ENCODE peak calls at places on chromosomes 1 and 21, in ten cellular contexts. T is colonic mucosa, U is HFF-Myc, Z is IMR-90, H is uterus, Q is tibial artery, D is psoas muscle, N is BE2C, I is stomach, K is aorta. B is an unnamed sample.

GRCh38 chr1:93238425-93238824 is 57.9 kb downstream of the CCDC18 start:
- DNase-seq in U (no peak), N (no peak), T (no peak), H (no peak), D (no peak), K (no peak), Z (no peak), I (no peak), Q (no peak), B (no peak)

GRCh38 chr1:195472298-195472697 is 1135.9 kb downstream of the KCNT2 start:
- DNase-seq in Z (no peak), K (no peak), T (no peak), D (no peak), H (no peak), U (no peak), I (no peak), Q (no peak), N (no peak), B (no peak)

GRCh38 chr1:147719029-147719703 is 41.2 kb downstream of the GJA5 start:
- DNase-seq in N (no peak), K (no peak), Q (no peak), I (no peak), H (no peak), D (no peak), Z (no peak), T (no peak), U (no peak), B (no peak)

GRCh38 chr1:25478633-25479032 is 47.9 kb downstream of the MACO1 start:
- DNase-seq in D (no peak), I (no peak), T (no peak), U (no peak), H (no peak), N (no peak), Z (no peak), K (no peak), Q (no peak), B (no peak)

GRCh38 chr1:21872445-21873079 is 60.5 kb downstream of the LDLRAD2 start:
- DNase-seq in I (no peak), H (no peak), N (no peak), Z (no peak), T (no peak), U (no peak), D (peak), Q (no peak), K (no peak), B (no peak)

GRCh38 chr1:43973981-43974442 is 748 bp upstream of the ATP6V0B start:
- DNase-seq in K (no peak), N (no peak), D (no peak), T (no peak), I (no peak), Z (no peak), U (no peak), Q (no peak), H (no peak), B (no peak)

GRCh38 chr1:85406887-85407593 is 57.9 kb downstream of the DDAH1 start:
- DNase-seq in I (peak), Q (peak), H (peak), D (no peak), T (peak), Z (peak), N (no peak), K (peak), U (peak), B (peak)

GRCh38 chr1:196393742-196394141 is 214.5 kb downstream of the KCNT2 start:
- DNase-seq in K (peak), Z (peak), I (no peak), U (no peak), T (no peak), H (no peak), N (no peak), D (no peak), Q (peak), B (peak)

GRCh38 chr1:19495816-19496528 is 10.6 kb upstream of the CAPZB start:
- DNase-seq in K (no peak), N (no peak), T (no peak), H (no peak), D (no peak), I (no peak), Z (peak), Q (no peak), U (no peak), B (no peak)

GRCh38 chr1:225880210-225880584 is 2.0 kb downstream of the TMEM63A start:
- DNase-seq in H (no peak), K (peak), Z (no peak), T (no peak), U (no peak), D (no peak), I (no peak), N (no peak), Q (no peak), B (no peak)

GRCh38 chr1:24484208-24484607 is 18.4 kb upstream of the RCAN3 start:
- DNase-seq in I (no peak), D (no peak), K (no peak), T (no peak), Z (no peak), U (no peak), Q (no peak), H (no peak), N (no peak), B (no peak)

GRCh38 chr1:9201421-9202239 is 32.9 kb upstream of the H6PD start:
- DNase-seq in Z (peak), Q (peak), T (no peak), U (no peak), I (no peak), H (peak), D (no peak), K (no peak), N (no peak), B (peak)

GRCh38 chr1:159089184-159089791 is 12.7 kb upstream of the AIM2 start:
- DNase-seq in K (no peak), I (no peak), T (no peak), N (no peak), Q (no peak), Z (no peak), H (no peak), U (no peak), D (no peak), B (no peak)

GRCh38 chr1:9059944-9060744 is 9.3 kb downstream of the SLC2A5 start:
- DNase-seq in Q (no peak), N (no peak), U (no peak), H (no peak), Z (no peak), T (no peak), I (no peak), D (no peak), K (no peak), B (no peak)

GRCh38 chr1:78743626-78744025 is 94.0 kb downstream of the IFI44 start:
- DNase-seq in I (no peak), N (no peak), Q (no peak), D (no peak), T (no peak), K (no peak), U (peak), H (no peak), Z (peak), B (no peak)

GRCh38 chr1:213523781-213524398 is 463.9 kb upstream of the PROX1 start:
- DNase-seq in T (no peak), H (no peak), Z (no peak), Q (no peak), U (no peak), N (no peak), I (no peak), K (no peak), D (no peak), B (no peak)

GRCh38 chr1:234231061-234231892 is 142.0 kb upstream of the COA6 start:
- DNase-seq in T (no peak), D (no peak), Z (no peak), K (no peak), U (no peak), H (no peak), N (no peak), Q (no peak), I (no peak), B (no peak)

GRCh38 chr1:151237678-151238466 is 16.7 kb upstream of the PSMD4 start:
- DNase-seq in I (no peak), H (no peak), N (no peak), T (no peak), K (no peak), D (no peak), Q (no peak), U (no peak), Z (no peak), B (no peak)

GRCh38 chr1:38953433-38953860 is 11.8 kb upstream of the RHBDL2 start:
- DNase-seq in N (no peak), T (no peak), U (no peak), I (no peak), Z (no peak), D (no peak), H (no peak), Q (no peak), K (no peak), B (no peak)

GRCh38 chr1:112722601-112723510 is 7.7 kb upstream of the PPM1J start:
- DNase-seq in H (peak), N (no peak), K (no peak), T (no peak), Z (peak), U (no peak), Q (no peak), I (no peak), D (no peak), B (no peak)

GRCh38 chr1:26417111-26417510 is 6.5 kb downstream of the LIN28A start:
- DNase-seq in Q (peak), K (peak), T (peak), D (peak), N (peak), Z (peak), H (peak), I (peak), U (peak), B (no peak)

GRCh38 chr1:226223157-226223785 is at the start of gene MIXL1:
- DNase-seq in K (no peak), I (no peak), H (no peak), T (no peak), Z (no peak), D (no peak), N (peak), Q (no peak), U (no peak), B (no peak)

GRCh38 chr1:92210701-92211100 is 7.0 kb upstream of the C1orf146 start:
- DNase-seq in U (no peak), D (no peak), H (no peak), T (no peak), K (no peak), Q (no peak), Z (peak), N (no peak), I (no peak), B (no peak)

GRCh38 chr1:61472876-61473275 is 252.1 kb downstream of the TM2D1 start:
- DNase-seq in D (no peak), Z (no peak), Q (no peak), I (no peak), T (no peak), K (no peak), U (no peak), N (no peak), H (no peak), B (no peak)

GRCh38 chr1:119731060-119731459 is 19.3 kb downstream of the PHGDH start:
- DNase-seq in N (no peak), Z (no peak), Q (no peak), I (no peak), T (no peak), U (no peak), K (no peak), D (no peak), H (no peak), B (no peak)

GRCh38 chr1:96145486-96145885 is 576.1 kb upstream of the PTBP2 start:
- DNase-seq in K (no peak), Q (no peak), I (no peak), H (no peak), T (no peak), Z (no peak), U (no peak), D (no peak), N (no peak), B (no peak)

GRCh38 chr1:46070164-46070814 is 62.1 kb downstream of the PIK3R3 start:
- DNase-seq in U (no peak), I (no peak), N (no peak), T (no peak), Q (no peak), D (no peak), K (no peak), H (no peak), Z (no peak), B (no peak)

GRCh38 chr1:5373281-5373680 is 618.9 kb downstream of the NPHP4 start:
- DNase-seq in Z (no peak), D (no peak), U (no peak), N (no peak), K (no peak), T (no peak), I (peak), H (no peak), Q (no peak), B (peak)

GRCh38 chr1:96581786-96582185 is 139.8 kb upstream of the PTBP2 start:
- DNase-seq in I (no peak), U (no peak), H (no peak), D (no peak), Z (no peak), K (no peak), N (no peak), Q (no peak), T (no peak), B (no peak)

GRCh38 chr1:76944942-76945341 is 77.7 kb downstream of the ST6GALNAC5 start:
- DNase-seq in H (no peak), I (no peak), N (no peak), Q (no peak), U (no peak), K (no peak), D (no peak), Z (no peak), T (no peak), B (no peak)

GRCh38 chr1:154179951-154180687 is 11.8 kb downstream of the TPM3 start:
- DNase-seq in H (no peak), K (no peak), D (no peak), Z (no peak), N (no peak), U (no peak), I (no peak), Q (peak), T (peak), B (no peak)

GRCh38 chr1:40004857-40005256 is 35.7 kb upstream of the CAP1 start:
- DNase-seq in U (no peak), H (no peak), I (no peak), T (no peak), D (no peak), N (peak), K (no peak), Z (no peak), Q (no peak), B (no peak)

GRCh38 chr1:72433591-72433990 is 151.3 kb upstream of the NEGR1 start:
- DNase-seq in N (no peak), T (no peak), I (no peak), Q (no peak), Z (no peak), U (no peak), D (no peak), K (no peak), H (no peak), B (no peak)

GRCh38 chr1:19375621-19376020 is 63.5 kb downstream of the SLC66A1 start:
- DNase-seq in D (no peak), U (no peak), N (no peak), T (no peak), Q (no peak), K (no peak), Z (no peak), I (no peak), H (no peak), B (no peak)

GRCh38 chr1:18137759-18138345 is 30.3 kb downstream of the IGSF21 start:
- DNase-seq in U (no peak), N (peak), Q (no peak), D (no peak), K (no peak), H (no peak), Z (no peak), T (no peak), I (no peak), B (no peak)

GRCh38 chr1:41683681-41684500 is 199.4 kb upstream of the EDN2 start:
- DNase-seq in N (no peak), D (no peak), Z (peak), I (no peak), K (no peak), Q (no peak), U (no peak), T (peak), H (no peak), B (no peak)

GRCh38 chr21:36104306-36105300 is 30.3 kb upstream of the CBR3 start:
- DNase-seq in T (peak), N (peak), D (peak), H (peak), U (no peak), Z (peak), I (peak), K (no peak), Q (peak), B (no peak)
- H3K4me3 ChIP-seq in T (no peak), N (no peak), D (peak), H (no peak), U (no peak), Z (no peak), I (no peak), K (no peak), Q (no peak), B (no peak)

GRCh38 chr21:40634141-40634540 is 212.8 kb downstream of the DSCAM start:
- DNase-seq in U (no peak), I (no peak), K (no peak), Q (no peak), Z (no peak), N (no peak), D (no peak), T (no peak), H (no peak), B (no peak)
- H3K4me3 ChIP-seq in U (no peak), I (no peak), K (no peak), Q (no peak), Z (no peak), N (no peak), D (no peak), T (no peak), H (no peak), B (no peak)

GRCh38 chr1:30323352-30323751 is 400.0 kb downstream of the MATN1 start:
- DNase-seq in K (no peak), H (no peak), N (no peak), Q (no peak), T (no peak), Z (no peak), I (peak), D (no peak), U (no peak), B (no peak)

GRCh38 chr1:30325999-30326398 is 397.4 kb downstream of the MATN1 start:
- DNase-seq in D (no peak), T (no peak), U (no peak), I (peak), Q (no peak), H (no peak), Z (no peak), K (no peak), N (no peak), B (no peak)

GRCh38 chr1:30323841-30324240 is 399.5 kb downstream of the MATN1 start:
- DNase-seq in U (no peak), Q (no peak), T (no peak), K (no peak), H (no peak), Z (no peak), N (peak), D (no peak), I (peak), B (no peak)

GRCh38 chr1:30325085-30325935 is 398.1 kb downstream of the MATN1 start:
- DNase-seq in I (peak), U (no peak), N (no peak), Z (no peak), D (no peak), Q (no peak), H (no peak), K (no peak), T (no peak), B (no peak)

GRCh38 chr1:30324251-30325084 is 398.9 kb downstream of the MATN1 start:
- DNase-seq in I (peak), H (no peak), Z (no peak), K (no peak), N (no peak), Q (no peak), U (no peak), T (no peak), D (no peak), B (no peak)
- H3K4me3 ChIP-seq in I (no peak), H (no peak), Z (no peak), K (no peak), N (no peak), Q (no peak), U (no peak), T (no peak), D (no peak), B (no peak)

GRCh38 chr21:32359719-32360260 is 33.0 kb downstream of the URB1 start:
- DNase-seq in H (no peak), N (no peak), Q (no peak), T (no peak), K (no peak), D (no peak), I (no peak), U (no peak), Z (no peak), B (no peak)

GRCh38 chr21:32360401-32360981 is 32.3 kb downstream of the URB1 start:
- DNase-seq in D (no peak), T (no peak), I (no peak), H (no peak), N (no peak), Z (no peak), K (no peak), Q (no peak), U (no peak), B (no peak)

GRCh38 chr21:32352556-32352955 is 40.3 kb downstream of the URB1 start:
- DNase-seq in K (no peak), I (no peak), T (no peak), H (no peak), N (peak), Z (no peak), U (no peak), D (no peak), Q (no peak), B (no peak)

GRCh38 chr21:32353002-32353711 is 39.7 kb downstream of the URB1 start:
- DNase-seq in N (no peak), T (no peak), K (no peak), Q (no peak), U (no peak), D (no peak), I (no peak), H (no peak), Z (no peak), B (no peak)

DNA sequence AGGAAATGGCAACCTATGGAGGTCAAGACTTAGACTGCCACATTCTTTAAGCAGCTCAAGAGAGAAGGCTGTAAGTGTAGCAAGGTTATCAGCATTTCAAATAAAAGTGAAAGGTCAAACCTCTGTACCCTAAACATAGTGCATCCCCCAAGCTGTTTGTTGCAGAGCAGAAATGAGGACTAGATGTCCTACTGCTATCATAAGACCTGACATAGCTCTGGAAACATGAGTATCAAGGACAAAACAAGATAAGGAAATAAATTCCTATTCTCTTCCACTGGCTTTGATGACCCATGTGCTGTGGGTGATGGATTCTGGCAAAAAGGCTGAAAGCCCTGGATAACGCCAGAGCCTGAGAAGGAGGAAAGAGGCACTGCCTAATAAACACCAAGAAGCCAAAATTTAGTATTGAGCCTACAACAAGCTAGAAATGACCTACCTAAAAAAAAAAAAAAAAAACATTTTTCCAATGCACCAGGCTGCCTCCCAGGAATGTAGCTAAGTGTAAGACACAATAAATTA is 35.9 kb downstream of the URB1 start:
- DNase-seq in N (no peak), I (no peak), T (no peak), H (no peak), D (no peak), U (no peak), Q (no peak), Z (no peak), K (no peak), B (no peak)
- H3K4me3 ChIP-seq in N (no peak), I (no peak), T (no peak), H (no peak), D (no peak), U (no peak), Q (no peak), Z (no peak), K (no peak), B (no peak)

DNA sequence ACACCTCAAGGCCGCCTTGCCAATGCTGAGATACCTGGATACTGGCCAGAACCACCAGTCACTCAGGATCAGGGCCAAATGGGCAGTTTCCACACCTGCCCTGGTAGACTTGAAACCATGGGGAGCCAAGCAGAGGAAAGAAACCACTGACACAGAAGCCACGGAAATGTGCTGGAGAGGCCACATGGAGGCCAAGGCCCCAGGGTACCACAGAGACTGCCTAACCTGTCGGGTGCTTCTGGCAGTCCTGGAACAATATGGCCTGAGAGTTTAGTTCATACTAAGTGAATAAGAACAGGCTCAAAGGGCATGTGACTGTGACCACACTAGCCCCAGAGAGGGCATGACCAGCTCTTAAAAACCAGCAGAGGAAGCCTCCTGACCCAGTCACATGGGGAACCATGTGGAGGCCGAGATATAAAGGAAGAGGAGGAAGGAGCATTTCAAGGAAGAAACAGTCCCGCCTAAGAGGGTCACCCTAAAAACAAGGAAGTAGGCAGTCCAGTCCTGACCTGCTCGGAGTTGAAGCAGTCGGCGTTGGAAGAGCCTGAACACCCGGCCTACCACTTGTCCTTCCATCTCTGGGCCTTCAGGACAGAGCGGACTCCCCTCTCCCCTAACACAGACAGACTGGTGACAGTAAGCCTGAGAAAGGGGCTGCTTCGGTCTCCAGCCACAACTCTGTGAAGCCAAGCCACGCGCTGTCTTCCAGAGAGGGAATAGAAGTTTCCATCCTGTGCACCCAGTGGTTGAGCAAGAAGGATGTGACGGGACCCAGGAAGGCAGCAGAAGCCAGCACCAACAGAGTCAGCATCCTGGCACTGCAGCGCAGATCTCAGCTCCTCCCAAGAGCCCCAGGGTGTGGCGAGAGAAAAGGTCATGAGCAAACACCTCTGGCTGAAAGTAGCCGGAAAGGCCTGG is at the start of gene DENND2D:
- DNase-seq in H (no peak), K (peak), Z (no peak), I (peak), Q (peak), U (no peak), T (peak), N (no peak), D (no peak), B (peak)
- H3K4me3 ChIP-seq in H (no peak), K (no peak), Z (no peak), I (peak), Q (no peak), U (no peak), T (peak), N (no peak), D (peak), B (no peak)